ENCODE peak calls at places on chromosomes 4 and X, in four cellular contexts. Y, U, P and H are unnamed samples.
A peak's percentile ranks its signal among the peaks of the same experiment; 100 is the strongest.

GRCh38 chr4:7736436-7737267 is 203.0 kb downstream of the AFAP1 start:
- DNase-seq in Y (no peak), U (no peak), P (no peak), H (no peak)

GRCh38 chrX:153968754-153969124 is 2.9 kb downstream of the HCFC1 start:
- DNase-seq in Y (peak; percentile 45), U (no peak), P (no peak), H (no peak)

GRCh38 chr4:114286275-114286674 is 306.8 kb upstream of the ARSJ start:
- DNase-seq in Y (no peak), U (no peak), P (no peak), H (no peak)

GRCh38 chr4:81580346-81581013 is 108.8 kb upstream of the RASGEF1B start:
- DNase-seq in Y (no peak), U (no peak), P (no peak), H (no peak)

GRCh38 chr4:82801910-82802521 is 3.4 kb upstream of the SCD5 start:
- DNase-seq in Y (no peak), U (no peak), P (peak; percentile 33), H (no peak)

GRCh38 chr4:121457278-121457875 is 76.6 kb upstream of the QRFPR start:
- DNase-seq in Y (no peak), U (no peak), P (no peak), H (no peak)

GRCh38 chrX:3263681-3264126 is 82.7 kb downstream of the MXRA5 start:
- DNase-seq in Y (no peak), U (no peak), P (peak; percentile 62), H (no peak)

GRCh38 chr4:22202351-22203343 is 254.1 kb upstream of the KCNIP4 start:
- DNase-seq in Y (no peak), U (no peak), P (no peak), H (no peak)

GRCh38 chr4:121140712-121141111 is 23.4 kb downstream of the TNIP3 start:
- DNase-seq in Y (peak; percentile 22), U (no peak), P (peak; percentile 50), H (no peak)

GRCh38 chr4:169184236-169184635 is 86.5 kb downstream of the SH3RF1 start:
- DNase-seq in Y (no peak), U (no peak), P (no peak), H (no peak)
- H3K23ac ChIP-seq in Y (no peak overlapping the region), U (no peak overlapping the region), P (no peak overlapping the region), H (no peak overlapping the region)

GRCh38 chr4:124903995-124904722 is 191.6 kb upstream of the ANKRD50 start:
- DNase-seq in Y (no peak), U (no peak), P (peak; percentile 41), H (no peak)
- H3K4me3 ChIP-seq in Y (no peak overlapping the region), U (no peak overlapping the region), P (peak overlapping the region; percentile 66), H (no peak overlapping the region)

GRCh38 chr4:47654972-47655693 is 170.1 kb downstream of the ATP10D start:
- DNase-seq in Y (no peak), U (no peak), P (no peak), H (no peak)
- H2BK120ac ChIP-seq in Y (no peak overlapping the region), U (no peak overlapping the region), P (no peak overlapping the region), H (no peak overlapping the region)

DNA sequence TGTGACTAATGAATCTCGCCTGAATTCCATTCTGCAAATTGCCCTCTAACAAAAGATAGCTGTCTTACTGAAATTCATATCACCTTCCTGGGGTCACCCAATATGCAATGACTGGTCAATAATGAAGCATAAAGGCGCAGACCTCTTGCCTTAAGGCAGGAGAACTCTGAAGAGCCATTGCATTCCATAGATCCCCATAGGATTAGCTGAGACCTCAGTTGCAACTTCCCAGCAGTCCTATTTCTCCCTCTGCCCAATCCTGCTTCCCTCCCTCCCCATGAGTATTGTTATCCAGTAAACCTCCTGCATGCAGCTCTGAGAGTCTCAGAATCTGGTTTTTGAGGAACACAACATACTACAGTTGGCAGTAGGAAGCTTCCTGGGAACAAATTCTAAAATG is 396.5 kb downstream of the DCAF12L2 start:
- DNase-seq in Y (peak; percentile 6), U (no peak), P (no peak), H (no peak)
- H3K23ac ChIP-seq in Y (no peak overlapping the region), U (no peak overlapping the region), P (no peak overlapping the region), H (no peak overlapping the region)

GRCh38 chr4:40238700-40239548 is 42.1 kb downstream of the RHOH start:
- DNase-seq in Y (peak; percentile 81), U (no peak), P (no peak), H (no peak)

GRCh38 chr4:40241026-40241425 is 44.2 kb downstream of the RHOH start:
- DNase-seq in Y (no peak), U (no peak), P (no peak), H (no peak)

GRCh38 chr4:40234519-40235039 is 37.7 kb downstream of the RHOH start:
- DNase-seq in Y (no peak), U (no peak), P (no peak), H (no peak)

GRCh38 chr4:40240040-40240653 is 43.3 kb downstream of the RHOH start:
- DNase-seq in Y (no peak), U (no peak), P (peak; percentile 27), H (no peak)

DNA sequence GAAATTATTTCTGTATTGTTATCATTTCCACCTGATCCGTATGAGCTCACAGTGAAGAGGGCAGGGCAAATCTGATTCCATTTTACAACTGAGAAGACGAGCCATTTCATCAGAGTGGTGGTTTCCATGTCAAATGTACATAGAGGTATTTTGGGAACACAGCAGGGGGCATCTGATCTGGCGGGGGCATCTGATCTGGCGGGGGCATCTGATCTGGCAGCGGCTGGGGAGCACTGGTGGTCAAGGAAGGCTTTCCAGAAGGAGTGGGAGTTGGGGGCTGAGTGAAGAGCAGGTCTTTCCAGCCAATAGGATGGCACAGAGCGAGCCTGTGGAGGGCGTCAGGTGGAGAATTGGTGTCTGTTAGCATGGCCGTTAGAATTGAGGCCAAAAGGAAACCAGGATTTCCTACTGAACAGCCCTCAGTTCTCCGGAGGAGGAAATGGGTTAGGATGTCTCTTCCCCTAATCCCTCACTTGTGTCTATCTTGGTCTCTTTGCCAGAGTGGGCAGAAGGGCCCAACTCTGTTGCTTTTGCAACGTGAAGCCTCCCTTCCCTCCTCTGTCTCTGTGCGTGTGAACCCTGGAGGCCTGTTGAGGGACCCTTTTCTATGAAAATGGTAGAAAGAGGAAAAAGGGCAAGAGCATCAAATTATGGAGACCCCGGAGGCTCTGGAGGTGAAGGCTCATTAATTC is 41.3 kb downstream of the RHOH start:
- DNase-seq in Y (no peak), U (no peak), P (no peak), H (no peak)
- H3K4me3 ChIP-seq in Y (no peak overlapping the region), U (no peak overlapping the region), P (no peak overlapping the region), H (no peak overlapping the region)